ENCODE peak calls at places on chromosomes 4 and X, in eight cellular contexts. X is PC-3, J is hepatocyte, L is GM23248, S is neural progenitor cell, B is GM23338, W is MM.1S, D is SK-N-SH. I is an unnamed sample.

GRCh38 chr4:145289403-145290076 is 109.2 kb upstream of the OTUD4 start:
- DNase-seq in X (no peak), J (no peak), L (peak; percentile 91), S (no peak), B (no peak), W (no peak), D (no peak), I (no peak)

GRCh38 chr4:6795821-6796220 is 13.3 kb downstream of the KIAA0232 start:
- DNase-seq in X (no peak), J (no peak), L (no peak), S (no peak), B (no peak), W (no peak), D (no peak), I (no peak)

GRCh38 chr4:156896536-156896935 is 75.1 kb downstream of the PDGFC start:
- DNase-seq in X (no peak), J (no peak), L (no peak), S (no peak), B (no peak), W (no peak), D (no peak), I (no peak)

GRCh38 chrX:38578152-38578551 is 16.8 kb downstream of the TSPAN7 start:
- DNase-seq in X (no peak), J (peak; percentile 8), L (no peak), S (no peak), B (no peak), W (no peak), D (no peak), I (no peak)

GRCh38 chrX:33207056-33207455 is 4.3 kb downstream of the DMD start:
- DNase-seq in X (no peak), J (no peak), L (no peak), S (no peak), B (no peak), W (no peak), D (no peak), I (no peak)

GRCh38 chr4:21656832-21657231 is 291.7 kb downstream of the KCNIP4 start:
- DNase-seq in X (peak; percentile 40), J (peak; percentile 12), L (peak; percentile 69), S (no peak), B (peak; percentile 16), W (no peak), D (no peak), I (peak; percentile 2)

GRCh38 chrX:87516716-87517115 is 886 bp upstream of the KLHL4 start:
- DNase-seq in X (peak; percentile 76), J (no peak), L (no peak), S (no peak), B (no peak), W (no peak), D (no peak), I (no peak)

GRCh38 chrX:151098996-151099395 is 77.4 kb upstream of the GPR50 start:
- DNase-seq in X (no peak), J (no peak), L (no peak), S (no peak), B (no peak), W (no peak), D (no peak), I (no peak)

GRCh38 chrX:153885208-153885787 is 675 bp downstream of the L1CAM start:
- DNase-seq in X (no peak), J (no peak), L (no peak), S (no peak), B (no peak), W (no peak), D (no peak), I (no peak)

GRCh38 chrX:44904542-44905115 is 31.6 kb downstream of the KDM6A start:
- DNase-seq in X (no peak), J (no peak), L (peak; percentile 26), S (peak; percentile 41), B (peak; percentile 42), W (no peak), D (no peak), I (no peak)

GRCh38 chrX:56503941-56504673 is 59.3 kb upstream of the UBQLN2 start:
- DNase-seq in X (peak; percentile 85), J (peak; percentile 21), L (peak; percentile 56), S (no peak), B (peak; percentile 3), W (no peak), D (no peak), I (no peak)

GRCh38 chr4:27068151-27068862 is 207.7 kb downstream of the STIM2 start:
- DNase-seq in X (no peak), J (no peak), L (no peak), S (no peak), B (no peak), W (no peak), D (no peak), I (no peak)

GRCh38 chrX:29869837-29870236 is 345.5 kb upstream of the MAGEB2 start:
- DNase-seq in X (no peak), J (no peak), L (no peak), S (no peak), B (no peak), W (no peak), D (no peak), I (no peak)

GRCh38 chrX:155751131-155751530 is 130.0 kb upstream of the VAMP7 start:
- DNase-seq in X (no peak), J (no peak), L (no peak), S (no peak), B (no peak), W (no peak), D (no peak), I (no peak)

GRCh38 chrX:155744534-155744933 is 131.8 kb upstream of the TMLHE start:
- DNase-seq in X (no peak), J (no peak), L (no peak), S (no peak), B (no peak), W (no peak), D (no peak), I (no peak)

GRCh38 chrX:155747520-155747919 is 133.6 kb upstream of the VAMP7 start:
- DNase-seq in X (peak; percentile 54), J (no peak), L (peak; percentile 8), S (no peak), B (no peak), W (no peak), D (no peak), I (no peak)

GRCh38 chrX:155745792-155746191 is 133.0 kb upstream of the TMLHE start:
- DNase-seq in X (peak; percentile 46), J (peak; percentile 46), L (peak; percentile 44), S (no peak), B (no peak), W (no peak), D (no peak), I (peak; percentile 12)
- TF ChIP-seq EZH2phosphoT487 in X (no peak), J (no peak), L (no peak), S (no peak), B (no peak), W (no peak), D (no peak), I (no peak)

GRCh38 chr4:87317527-87317926 is 5.2 kb downstream of the HSD17B13 start:
- DNase-seq in X (peak; percentile 55), J (peak; percentile 46), L (no peak), S (no peak), B (no peak), W (peak; percentile 13), D (no peak), I (no peak)

GRCh38 chr4:87313756-87314155 is 8.9 kb downstream of the HSD17B13 start:
- DNase-seq in X (no peak), J (no peak), L (no peak), S (no peak), B (no peak), W (no peak), D (no peak), I (no peak)

GRCh38 chr4:87311684-87312083 is 11.0 kb downstream of the HSD17B13 start:
- DNase-seq in X (no peak), J (no peak), L (no peak), S (no peak), B (no peak), W (no peak), D (no peak), I (no peak)

GRCh38 chr4:87321888-87322287 is 794 bp downstream of the HSD17B13 start:
- DNase-seq in X (no peak), J (no peak), L (no peak), S (no peak), B (no peak), W (no peak), D (no peak), I (no peak)

DNA sequence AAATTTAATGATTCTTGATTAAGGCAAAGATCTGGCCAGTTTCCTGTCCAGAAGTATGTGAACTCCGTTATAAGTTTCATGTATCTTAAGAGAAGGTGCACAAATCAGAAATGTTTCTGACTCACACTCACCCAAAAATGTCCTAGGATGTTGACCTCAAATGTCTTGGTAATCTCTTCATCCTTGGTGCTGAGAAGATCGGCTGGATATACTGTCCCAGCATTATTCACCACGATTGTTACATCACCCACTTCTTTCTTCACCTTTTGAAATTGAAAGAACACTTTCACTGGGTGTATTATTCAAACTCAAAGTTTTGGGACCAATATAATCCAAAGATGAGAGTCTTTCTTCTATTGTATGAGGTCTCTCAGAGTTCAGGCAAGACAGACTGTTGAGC is 5.7 kb downstream of the HSD17B13 start:
- DNase-seq in X (no peak), J (no peak), L (no peak), S (no peak), B (no peak), W (no peak), D (no peak), I (no peak)
- H3K27me3 ChIP-seq in X (no peaks in the 10 kb centered on the region), J (no peaks in the 10 kb centered on the region), L (no peaks in the 10 kb centered on the region), S (no peaks in the 10 kb centered on the region), B (no peaks in the 10 kb centered on the region), W (no peaks in the 10 kb centered on the region), D (no peaks in the 10 kb centered on the region), I (no peaks in the 10 kb centered on the region)

DNA sequence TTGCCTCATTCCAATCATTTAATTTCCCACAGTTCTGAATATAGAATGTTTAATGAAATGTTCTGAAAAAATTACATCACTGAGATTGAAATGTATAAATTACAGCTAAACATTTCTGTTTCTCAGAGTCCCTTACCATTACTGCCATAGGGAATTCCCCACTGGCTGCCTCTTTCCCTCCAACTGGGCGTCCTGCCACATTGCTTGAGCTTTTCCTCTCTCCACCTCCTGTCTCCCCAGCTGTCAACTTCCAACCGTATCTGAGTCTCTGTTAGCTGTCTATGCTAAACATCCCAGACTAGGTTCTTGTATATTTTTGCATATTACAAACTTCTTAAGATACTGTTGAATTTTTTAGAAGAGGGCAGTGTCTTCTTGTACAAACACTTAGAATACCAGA is 407.3 kb upstream of the SLIT2 start:
- DNase-seq in X (no peak), J (no peak), L (no peak), S (no peak), B (no peak), W (no peak), D (no peak), I (no peak)
- TF ChIP-seq EZH2phosphoT487 in X (no peak), J (no peak), L (no peak), S (no peak), B (no peak), W (no peak), D (no peak), I (no peak)

GRCh38 chr4:186102931-186103330 is 1.6 kb upstream of the FAM149A start:
- DNase-seq in X (no peak), J (no peak), L (no peak), S (no peak), B (no peak), W (no peak), D (no peak), I (no peak)
- H3K27me3 ChIP-seq in X (peaks cover 55% of the 10 kb centered on the region), J (peaks cover 6% of the 10 kb centered on the region), L (peaks cover 28% of the 10 kb centered on the region), S (peaks cover 40% of the 10 kb centered on the region), B (peaks cover 39% of the 10 kb centered on the region), W (no peaks in the 10 kb centered on the region), D (peaks cover 26% of the 10 kb centered on the region), I (no peaks in the 10 kb centered on the region)